ENCODE peak calls at places on chromosome 5, in eight cellular contexts. Y is kidney, R is IMR-90, S is endothelial cell, L is AG04449, T is Calu3, W is prostate gland, M is RWPE1. G is an unnamed sample.

GRCh38 chr5:136090319-136090718 is 42.3 kb upstream of the SMAD5 start:
- DNase-seq in Y (no peak), R (no peak), S (no peak), L (no peak), T (no peak), W (no peak), M (no peak), G (no peak)

GRCh38 chr5:134140530-134141201 is 26.2 kb downstream of the TCF7 start:
- DNase-seq in Y (peak; percentile 75), R (peak; percentile 71), S (peak; percentile 76), L (peak; percentile 4), T (peak; percentile 78), W (peak; percentile 83), M (peak; percentile 93), G (peak; percentile 81)

GRCh38 chr5:90434116-90434714 is 24.7 kb upstream of the CETN3 start:
- DNase-seq in Y (no peak), R (peak; percentile 45), S (peak; percentile 54), L (no peak), T (peak; percentile 76), W (peak; percentile 15), M (peak; percentile 11), G (no peak)

GRCh38 chr5:137296213-137296702 is 202.9 kb downstream of the SPOCK1 start:
- DNase-seq in Y (no peak), R (peak; percentile 8), S (no peak), L (no peak), T (no peak), W (no peak), M (no peak), G (no peak)

GRCh38 chr5:134533115-134533815 is 7.8 kb downstream of the JADE2 start:
- DNase-seq in Y (peak; percentile 87), R (no peak), S (no peak), L (no peak), T (no peak), W (no peak), M (no peak), G (no peak)

GRCh38 chr5:79464695-79465332 is 49.1 kb downstream of the HOMER1 start:
- DNase-seq in Y (peak; percentile 37), R (peak; percentile 53), S (no peak), L (no peak), T (no peak), W (no peak), M (peak; percentile 64), G (no peak)

GRCh38 chr5:121668635-121669034 is 183.0 kb upstream of the FTMT start:
- DNase-seq in Y (no peak), R (no peak), S (no peak), L (no peak), T (no peak), W (no peak), M (no peak), G (no peak)

GRCh38 chr5:74631088-74631960 is 9.2 kb downstream of the ENC1 start:
- DNase-seq in Y (no peak), R (peak; percentile 82), S (no peak), L (no peak), T (no peak), W (no peak), M (peak; percentile 67), G (no peak)

GRCh38 chr5:16135003-16135402 is 44.6 kb downstream of the MARCHF11 start:
- DNase-seq in Y (no peak), R (no peak), S (no peak), L (no peak), T (no peak), W (no peak), M (no peak), G (no peak)

GRCh38 chr5:14263700-14264099 is 120.6 kb downstream of the TRIO start:
- DNase-seq in Y (no peak), R (no peak), S (no peak), L (no peak), T (no peak), W (peak; percentile 56), M (peak; percentile 78), G (no peak)

GRCh38 chr5:151005975-151006576 is 14.3 kb upstream of the GPX3 start:
- DNase-seq in Y (peak; percentile 95), R (peak; percentile 57), S (no peak), L (no peak), T (no peak), W (peak; percentile 28), M (no peak), G (no peak)

GRCh38 chr5:134101686-134102439 is 12.6 kb upstream of the TCF7 start:
- DNase-seq in Y (peak; percentile 78), R (no peak), S (peak; percentile 90), L (no peak), T (peak; percentile 79), W (no peak), M (peak; percentile 83), G (no peak)

GRCh38 chr5:107796797-107797196 is 126.1 kb upstream of the EFNA5 start:
- DNase-seq in Y (no peak), R (peak; percentile 54), S (no peak), L (no peak), T (no peak), W (no peak), M (no peak), G (no peak)

GRCh38 chr5:142408536-142409252 is 83.9 kb upstream of the SPRY4 start:
- DNase-seq in Y (no peak), R (no peak), S (no peak), L (no peak), T (no peak), W (no peak), M (no peak), G (no peak)

GRCh38 chr5:31855527-31855862 is 216.6 kb downstream of the PDZD2 start:
- DNase-seq in Y (no peak), R (no peak), S (no peak), L (no peak), T (no peak), W (no peak), M (peak; percentile 8), G (no peak)

GRCh38 chr5:109921735-109922395 is 232.1 kb downstream of the MAN2A1 start:
- DNase-seq in Y (no peak), R (no peak), S (no peak), L (no peak), T (no peak), W (no peak), M (no peak), G (no peak)

GRCh38 chr5:32462618-32463017 is 18.1 kb upstream of the ZFR start:
- DNase-seq in Y (no peak), R (peak; percentile 71), S (no peak), L (no peak), T (no peak), W (no peak), M (peak; percentile 53), G (no peak)

GRCh38 chr5:52989025-52989780 is at the start of gene ITGA2:
- DNase-seq in Y (peak; percentile 88), R (peak; percentile 40), S (peak; percentile 48), L (no peak), T (peak; percentile 83), W (peak; percentile 64), M (peak; percentile 86), G (peak; percentile 83)

GRCh38 chr5:176596689-176597416 is 13.1 kb downstream of the GPRIN1 start:
- DNase-seq in Y (peak; percentile 80), R (no peak), S (peak; percentile 61), L (no peak), T (peak; percentile 36), W (peak; percentile 15), M (no peak), G (no peak)

GRCh38 chr5:1497271-1497777 is 26.4 kb downstream of the LPCAT1 start:
- DNase-seq in Y (no peak), R (no peak), S (no peak), L (no peak), T (no peak), W (no peak), M (no peak), G (no peak)

GRCh38 chr5:61504143-61504542 is 172.1 kb downstream of the ZSWIM6 start:
- DNase-seq in Y (no peak), R (no peak), S (no peak), L (no peak), T (no peak), W (no peak), M (no peak), G (no peak)

GRCh38 chr5:59645380-59645779 is 248.1 kb downstream of the PDE4D start:
- DNase-seq in Y (no peak), R (no peak), S (no peak), L (no peak), T (no peak), W (no peak), M (no peak), G (no peak)

GRCh38 chr5:59637878-59638580 is 255.5 kb downstream of the PDE4D start:
- DNase-seq in Y (no peak), R (no peak), S (no peak), L (no peak), T (no peak), W (no peak), M (no peak), G (no peak)

GRCh38 chr5:59640411-59640810 is 253.1 kb downstream of the PDE4D start:
- DNase-seq in Y (no peak), R (no peak), S (no peak), L (no peak), T (peak; percentile 55), W (no peak), M (no peak), G (no peak)
- TF ChIP-seq CTCF in Y (no peak), R (no peak), S (no peak), L (no peak), T (no peak), W (no peak), M (no peak), G (no peak)

GRCh38 chr5:150000261-150000989 is at the start of the genes HMGXB3 and TIGD6:
- DNase-seq in Y (peak; percentile 98), R (peak; percentile 95), S (peak; percentile 88), L (peak; percentile 57), T (peak; percentile 97), W (peak; percentile 84), M (peak; percentile 95), G (peak; percentile 98)
- TF ChIP-seq CTCF in Y (no peak), R (no peak), S (no peak), L (peak; percentile 18), T (no peak), W (no peak), M (no peak), G (peak; percentile 39)

DNA sequence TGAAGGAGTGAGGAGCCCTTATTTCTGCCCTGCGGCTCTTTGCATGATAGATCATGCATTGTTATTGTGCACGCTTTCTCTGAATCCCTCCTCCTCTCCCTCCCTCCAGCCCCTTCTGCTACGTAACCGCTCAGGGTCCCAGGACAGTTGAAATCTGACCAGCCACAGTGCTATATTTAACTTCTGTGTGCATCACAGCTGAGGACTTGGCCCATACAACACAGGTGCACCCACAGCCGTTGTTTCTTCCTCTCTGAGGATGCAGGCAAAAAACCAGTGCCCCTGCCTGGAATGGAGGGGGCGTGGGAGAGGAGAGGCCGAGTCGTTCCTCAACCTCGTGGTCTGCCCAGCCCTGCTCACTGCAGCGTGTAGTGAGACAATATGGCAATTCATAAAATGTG is 335.6 kb upstream of the CLINT1 start:
- DNase-seq in Y (no peak), R (no peak), S (no peak), L (no peak), T (no peak), W (no peak), M (no peak), G (no peak)
- TF ChIP-seq CTCF in Y (no peak), R (no peak), S (no peak), L (no peak), T (no peak), W (no peak), M (no peak), G (no peak)

DNA sequence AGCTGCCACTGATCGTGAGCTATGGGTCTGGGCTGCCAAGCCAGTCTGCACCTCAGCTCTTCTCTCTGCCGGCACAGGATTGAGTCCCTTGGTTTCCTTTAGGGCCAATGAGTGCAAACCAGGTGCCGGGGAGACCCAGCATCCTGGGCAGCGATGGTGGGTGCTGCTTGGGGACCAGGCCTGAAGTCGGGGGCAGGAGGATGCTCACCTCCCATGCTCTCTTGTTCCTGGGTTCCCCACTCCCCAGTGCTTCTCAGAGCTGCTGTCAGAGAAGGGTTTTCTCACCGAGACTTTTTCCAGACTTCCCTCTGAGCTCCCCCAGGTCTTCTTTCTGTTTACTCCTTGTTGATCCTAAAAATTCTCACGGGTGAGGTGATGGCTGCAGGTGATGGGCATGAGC is 61.2 kb downstream of the IRX1 start:
- DNase-seq in Y (no peak), R (no peak), S (no peak), L (no peak), T (no peak), W (no peak), M (no peak), G (peak; percentile 20)
- TF ChIP-seq CTCF in Y (no peak), R (no peak), S (no peak), L (no peak), T (no peak), W (no peak), M (no peak), G (no peak)

G was measured in chondrocyte.